ENCODE peak calls at places on chromosomes 4 and X, in five cellular contexts. V is HepG2, I is H1, J is K562, Q is GM23338. G is an unnamed sample.

GRCh38 chrX:131802836-131803626 is 220.1 kb upstream of the STK26 start:
- DNase-seq in V (no peak), I (peak), J (peak), Q (peak), G (peak)

GRCh38 chrX:7261672-7262332 is 113.8 kb upstream of the PUDP start:
- DNase-seq in V (no peak), I (no peak), J (no peak), Q (no peak), G (peak)

GRCh38 chr4:24104173-24104572 is 214.3 kb upstream of the PPARGC1A start:
- DNase-seq in V (no peak), I (no peak), J (no peak), Q (no peak), G (no peak)

GRCh38 chr4:25549413-25549812 is 106.2 kb upstream of the SLC34A2 start:
- DNase-seq in V (no peak), I (no peak), J (no peak), Q (no peak), G (no peak)

GRCh38 chrX:18719852-18720251 is 12.4 kb downstream of the PPEF1 start:
- DNase-seq in V (no peak), I (no peak), J (no peak), Q (no peak), G (no peak)

GRCh38 chrX:17876135-17876534 is 15.0 kb upstream of the RAI2 start:
- DNase-seq in V (no peak), I (no peak), J (no peak), Q (peak), G (no peak)

GRCh38 chr4:163694385-163694784 is 199.9 kb downstream of the TMA16 start:
- DNase-seq in V (no peak), I (no peak), J (no peak), Q (peak), G (no peak)

GRCh38 chr4:40316333-40316781 is 18.8 kb upstream of the CHRNA9 start:
- DNase-seq in V (no peak), I (no peak), J (no peak), Q (no peak), G (peak)

GRCh38 chrX:112822892-112823291 is 17.7 kb downstream of the AMOT start:
- DNase-seq in V (no peak), I (no peak), J (no peak), Q (peak), G (no peak)

GRCh38 chr4:158094413-158095110 is 78.3 kb downstream of the GASK1B start:
- DNase-seq in V (peak), I (no peak), J (no peak), Q (peak), G (no peak)

GRCh38 chr4:99945718-99946345 is 586 bp downstream of the DNAJB14 start:
- DNase-seq in V (peak), I (no peak), J (peak), Q (peak), G (no peak)

DNA sequence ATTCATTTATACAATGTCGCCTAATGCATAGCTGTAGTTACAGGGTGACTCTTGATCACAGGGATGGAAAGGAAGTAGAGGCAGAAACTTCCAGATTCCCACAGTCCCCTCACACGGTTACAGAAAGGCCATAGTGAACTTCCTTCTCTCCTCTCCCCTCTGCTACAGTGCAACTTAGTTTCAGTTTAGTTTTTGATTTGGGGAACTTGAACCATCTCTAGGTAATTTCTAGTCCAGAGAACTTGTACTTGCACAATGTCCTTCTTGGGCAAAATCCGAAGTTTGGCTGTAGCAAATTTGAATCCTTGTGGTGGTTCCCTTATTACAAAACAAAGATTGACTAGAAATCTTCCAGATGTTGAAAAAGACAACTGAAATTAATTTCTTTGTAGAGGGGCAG is 1.2 kb upstream of the BLTP1 start:
- DNase-seq in V (no peak), I (no peak), J (no peak), Q (no peak), G (no peak)
- H3K27ac ChIP-seq in V (no peak), I (no peak), J (no peak), Q (no peak), G (no peak)

GRCh38 chr4:98572697-98573096 is 85.7 kb downstream of the TSPAN5 start:
- DNase-seq in V (no peak), I (no peak), J (no peak), Q (no peak), G (no peak)
- TF ChIP-seq CREB1 in V (no peak), I (no peak), J (no peak), Q (no peak), G (no peak)

GRCh38 chr4:94451669-94452475 is at the start of gene PDLIM5:
- DNase-seq in V (peak), I (peak), J (peak), Q (peak), G (peak)
- TF ChIP-seq POLR2AphosphoS5 in V (peak), I (peak), J (peak), Q (peak), G (peak)

GRCh38 chr4:85128246-85129204 is 162.0 kb upstream of the WDFY3 start:
- DNase-seq in V (no peak), I (no peak), J (no peak), Q (peak), G (no peak)
- H3K27ac ChIP-seq in V (no peak), I (no peak), J (no peak), Q (no peak), G (no peak)

DNA sequence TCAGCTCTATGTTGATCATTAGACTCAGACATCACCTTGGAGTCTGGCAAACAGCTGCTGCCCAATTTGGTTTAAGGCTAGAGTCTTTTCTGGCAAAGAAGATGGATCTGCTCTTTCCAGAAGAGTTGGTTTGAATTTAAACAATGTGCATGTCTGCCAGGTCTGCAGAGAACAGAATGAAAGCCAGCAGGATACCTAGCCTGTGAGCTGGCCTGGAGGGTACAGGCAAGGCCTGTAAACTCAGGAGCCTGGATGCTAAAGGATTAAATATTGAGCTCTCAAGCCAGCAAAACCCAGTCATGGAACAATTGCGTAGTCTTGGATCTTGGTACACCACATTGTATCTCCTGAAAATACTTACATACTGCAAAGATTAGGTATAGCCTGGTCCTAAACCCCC is 15.6 kb upstream of the PDLIM3 start:
- DNase-seq in V (no peak), I (no peak), J (no peak), Q (no peak), G (no peak)
- TF ChIP-seq CREB1 in V (no peak), I (no peak), J (no peak), Q (no peak), G (no peak)

GRCh38 chr4:21964762-21965319 is 16.3 kb upstream of the KCNIP4 start:
- DNase-seq in V (no peak), I (no peak), J (no peak), Q (no peak), G (no peak)
- TF ChIP-seq POLR2AphosphoS5 in V (no peak), I (no peak), J (no peak), Q (no peak), G (no peak)

GRCh38 chr4:7473096-7473495 is 38.4 kb upstream of the PSAPL1 start:
- DNase-seq in V (no peak), I (no peak), J (no peak), Q (no peak), G (no peak)
- H3K27ac ChIP-seq in V (no peak), I (no peak), J (no peak), Q (no peak), G (no peak)

G was measured in GM12878.